ENCODE peak calls at places on chromosome 6, in seven cellular contexts. One of them, this sample, is unnamed.

GRCh38 chr6:2524090-2524489 is 226.6 kb downstream of the MYLK4 start:
- DNase-seq in body of pancreas: no peak
- DNase-seq in AG10803: no peak
- DNase-seq in neural progenitor cell: no peak
- DNase-seq in sigmoid colon: no peak
- DNase-seq in PC-9: no peak
- DNase-seq in GM12865: peak; percentile 21
- DNase-seq in this sample: no peak

GRCh38 chr6:119311514-119312142 is 37.9 kb downstream of the MAN1A1 start:
- DNase-seq in body of pancreas: no peak
- DNase-seq in AG10803: no peak
- DNase-seq in neural progenitor cell: peak; percentile 80
- DNase-seq in sigmoid colon: no peak
- DNase-seq in PC-9: no peak
- DNase-seq in GM12865: no peak
- DNase-seq in this sample: no peak

GRCh38 chr6:119481098-119481497 is 131.5 kb upstream of the MAN1A1 start:
- DNase-seq in body of pancreas: no peak
- DNase-seq in AG10803: no peak
- DNase-seq in neural progenitor cell: no peak
- DNase-seq in sigmoid colon: no peak
- DNase-seq in PC-9: no peak
- DNase-seq in GM12865: no peak
- DNase-seq in this sample: no peak

GRCh38 chr6:131636880-131637792 is at the start of gene ENPP3:
- DNase-seq in body of pancreas: no peak
- DNase-seq in AG10803: peak; percentile 11
- DNase-seq in neural progenitor cell: no peak
- DNase-seq in sigmoid colon: no peak
- DNase-seq in PC-9: no peak
- DNase-seq in GM12865: no peak
- DNase-seq in this sample: no peak

GRCh38 chr6:38509713-38510112 is 130.0 kb downstream of the BTBD9 start:
- DNase-seq in body of pancreas: no peak
- DNase-seq in AG10803: peak; percentile 72
- DNase-seq in neural progenitor cell: no peak
- DNase-seq in sigmoid colon: no peak
- DNase-seq in PC-9: peak; percentile 91
- DNase-seq in GM12865: no peak
- DNase-seq in this sample: no peak

GRCh38 chr6:104218132-104218531 is 641.6 kb downstream of the HACE1 start:
- DNase-seq in body of pancreas: no peak
- DNase-seq in AG10803: no peak
- DNase-seq in neural progenitor cell: no peak
- DNase-seq in sigmoid colon: no peak
- DNase-seq in PC-9: no peak
- DNase-seq in GM12865: no peak
- DNase-seq in this sample: no peak

GRCh38 chr6:35611235-35611634 is 77.5 kb downstream of the FKBP5 start:
- DNase-seq in body of pancreas: no peak
- DNase-seq in AG10803: peak; percentile 85
- DNase-seq in neural progenitor cell: no peak
- DNase-seq in sigmoid colon: no peak
- DNase-seq in PC-9: no peak
- DNase-seq in GM12865: peak; percentile 46
- DNase-seq in this sample: no peak

GRCh38 chr6:44176935-44177509 is 18.4 kb downstream of the CAPN11 start:
- DNase-seq in body of pancreas: no peak
- DNase-seq in AG10803: no peak
- DNase-seq in neural progenitor cell: no peak
- DNase-seq in sigmoid colon: no peak
- DNase-seq in PC-9: no peak
- DNase-seq in GM12865: peak; percentile 80
- DNase-seq in this sample: no peak

GRCh38 chr6:134888316-134888715 is 61.6 kb downstream of the ALDH8A1 start:
- DNase-seq in body of pancreas: no peak
- DNase-seq in AG10803: peak; percentile 65
- DNase-seq in neural progenitor cell: no peak
- DNase-seq in sigmoid colon: no peak
- DNase-seq in PC-9: no peak
- DNase-seq in GM12865: no peak
- DNase-seq in this sample: no peak

GRCh38 chr6:44670146-44670545 is 282.6 kb downstream of the CDC5L start:
- DNase-seq in body of pancreas: no peak
- DNase-seq in AG10803: no peak
- DNase-seq in neural progenitor cell: no peak
- DNase-seq in sigmoid colon: no peak
- DNase-seq in PC-9: no peak
- DNase-seq in GM12865: no peak
- DNase-seq in this sample: no peak

GRCh38 chr6:20875369-20875963 is 341.2 kb downstream of the CDKAL1 start:
- DNase-seq in body of pancreas: no peak
- DNase-seq in AG10803: peak; percentile 28
- DNase-seq in neural progenitor cell: peak; percentile 33
- DNase-seq in sigmoid colon: no peak
- DNase-seq in PC-9: no peak
- DNase-seq in GM12865: peak; percentile 26
- DNase-seq in this sample: no peak

GRCh38 chr6:142850653-142851434 is 94.1 kb downstream of the HIVEP2 start:
- DNase-seq in body of pancreas: no peak
- DNase-seq in AG10803: peak; percentile 60
- DNase-seq in neural progenitor cell: no peak
- DNase-seq in sigmoid colon: no peak
- DNase-seq in PC-9: no peak
- DNase-seq in GM12865: peak; percentile 88
- DNase-seq in this sample: no peak

GRCh38 chr6:74415056-74415455 is 719.1 kb downstream of the CD109 start:
- DNase-seq in body of pancreas: no peak
- DNase-seq in AG10803: peak; percentile 43
- DNase-seq in neural progenitor cell: no peak
- DNase-seq in sigmoid colon: no peak
- DNase-seq in PC-9: no peak
- DNase-seq in GM12865: no peak
- DNase-seq in this sample: no peak

GRCh38 chr6:153058291-153058690 is 55.8 kb upstream of the MTRF1L start:
- DNase-seq in body of pancreas: no peak
- DNase-seq in AG10803: no peak
- DNase-seq in neural progenitor cell: no peak
- DNase-seq in sigmoid colon: no peak
- DNase-seq in PC-9: no peak
- DNase-seq in GM12865: no peak
- DNase-seq in this sample: no peak

GRCh38 chr6:71902261-71902660 is 15.9 kb downstream of the RIMS1 start:
- DNase-seq in body of pancreas: no peak
- DNase-seq in AG10803: no peak
- DNase-seq in neural progenitor cell: no peak
- DNase-seq in sigmoid colon: no peak
- DNase-seq in PC-9: no peak
- DNase-seq in GM12865: peak; percentile 63
- DNase-seq in this sample: no peak

GRCh38 chr6:40923326-40923725 is 115.7 kb downstream of the UNC5CL start:
- DNase-seq in body of pancreas: no peak
- DNase-seq in AG10803: no peak
- DNase-seq in neural progenitor cell: peak; percentile 15
- DNase-seq in sigmoid colon: no peak
- DNase-seq in PC-9: no peak
- DNase-seq in GM12865: no peak
- DNase-seq in this sample: no peak

GRCh38 chr6:169292340-169293124 is 38.9 kb upstream of the THBS2 start:
- DNase-seq in body of pancreas: no peak
- DNase-seq in AG10803: peak; percentile 95
- DNase-seq in neural progenitor cell: no peak
- DNase-seq in sigmoid colon: peak; percentile 84
- DNase-seq in PC-9: no peak
- DNase-seq in GM12865: no peak
- DNase-seq in this sample: peak; percentile 72

GRCh38 chr6:142945446-142946180 is 637 bp upstream of the HIVEP2 start:
- DNase-seq in body of pancreas: peak; percentile 73
- DNase-seq in AG10803: no peak
- DNase-seq in neural progenitor cell: peak; percentile 65
- DNase-seq in sigmoid colon: no peak
- DNase-seq in PC-9: no peak
- DNase-seq in GM12865: peak; percentile 70
- DNase-seq in this sample: peak; percentile 72

GRCh38 chr6:45436544-45437440 is 59.1 kb upstream of the SUPT3H start:
- DNase-seq in body of pancreas: no peak
- DNase-seq in AG10803: peak; percentile 67
- DNase-seq in neural progenitor cell: no peak
- DNase-seq in sigmoid colon: no peak
- DNase-seq in PC-9: no peak
- DNase-seq in GM12865: peak; percentile 14
- DNase-seq in this sample: no peak

GRCh38 chr6:1624071-1624847 is 14.5 kb downstream of the FOXC1 start:
- DNase-seq in body of pancreas: no peak
- DNase-seq in AG10803: no peak
- DNase-seq in neural progenitor cell: peak; percentile 71
- DNase-seq in sigmoid colon: peak; percentile 63
- DNase-seq in PC-9: no peak
- DNase-seq in GM12865: peak; percentile 59
- DNase-seq in this sample: no peak

GRCh38 chr6:127561660-127562059 is 15.3 kb upstream of the C6orf58 start:
- DNase-seq in body of pancreas: no peak
- DNase-seq in AG10803: no peak
- DNase-seq in neural progenitor cell: no peak
- DNase-seq in sigmoid colon: no peak
- DNase-seq in PC-9: peak; percentile 61
- DNase-seq in GM12865: no peak
- DNase-seq in this sample: no peak

GRCh38 chr6:85191656-85192055 is 258.2 kb upstream of the NT5E start:
- DNase-seq in body of pancreas: no peak
- DNase-seq in AG10803: peak; percentile 84
- DNase-seq in neural progenitor cell: no peak
- DNase-seq in sigmoid colon: no peak
- DNase-seq in PC-9: no peak
- DNase-seq in GM12865: no peak
- DNase-seq in this sample: no peak

GRCh38 chr6:67916389-67916788 is 718.7 kb upstream of the ADGRB3 start:
- DNase-seq in body of pancreas: no peak
- DNase-seq in AG10803: peak; percentile 58
- DNase-seq in neural progenitor cell: no peak
- DNase-seq in sigmoid colon: no peak
- DNase-seq in PC-9: no peak
- DNase-seq in GM12865: no peak
- DNase-seq in this sample: no peak

GRCh38 chr6:163415176-163415619 is 680 bp downstream of the QKI start:
- DNase-seq in body of pancreas: peak; percentile 34
- DNase-seq in AG10803: no peak
- DNase-seq in neural progenitor cell: no peak
- DNase-seq in sigmoid colon: peak; percentile 66
- DNase-seq in PC-9: no peak
- DNase-seq in GM12865: peak; percentile 48
- DNase-seq in this sample: no peak

GRCh38 chr6:143955971-143956370 is 52.1 kb downstream of the PLAGL1 start:
- DNase-seq in body of pancreas: no peak
- DNase-seq in AG10803: no peak
- DNase-seq in neural progenitor cell: no peak
- DNase-seq in sigmoid colon: no peak
- DNase-seq in PC-9: no peak
- DNase-seq in GM12865: no peak
- DNase-seq in this sample: no peak

GRCh38 chr6:163188746-163189145 is 225.8 kb upstream of the QKI start:
- DNase-seq in body of pancreas: no peak
- DNase-seq in AG10803: no peak
- DNase-seq in neural progenitor cell: no peak
- DNase-seq in sigmoid colon: no peak
- DNase-seq in PC-9: no peak
- DNase-seq in GM12865: no peak
- DNase-seq in this sample: no peak

GRCh38 chr6:139539852-139540251 is 165.4 kb upstream of the CITED2 start:
- DNase-seq in body of pancreas: peak; percentile 73
- DNase-seq in AG10803: peak; percentile 97
- DNase-seq in neural progenitor cell: no peak
- DNase-seq in sigmoid colon: peak; percentile 82
- DNase-seq in PC-9: peak; percentile 74
- DNase-seq in GM12865: no peak
- DNase-seq in this sample: peak; percentile 83

GRCh38 chr6:109347779-109348178 is 34.5 kb downstream of the CD164 start:
- DNase-seq in body of pancreas: no peak
- DNase-seq in AG10803: no peak
- DNase-seq in neural progenitor cell: no peak
- DNase-seq in sigmoid colon: no peak
- DNase-seq in PC-9: no peak
- DNase-seq in GM12865: no peak
- DNase-seq in this sample: no peak

GRCh38 chr6:35213824-35214756 is at the start of gene SCUBE3:
- DNase-seq in body of pancreas: no peak
- DNase-seq in AG10803: peak; percentile 28
- DNase-seq in neural progenitor cell: peak; percentile 93
- DNase-seq in sigmoid colon: no peak
- DNase-seq in PC-9: no peak
- DNase-seq in GM12865: peak; percentile 20
- DNase-seq in this sample: no peak

DNA sequence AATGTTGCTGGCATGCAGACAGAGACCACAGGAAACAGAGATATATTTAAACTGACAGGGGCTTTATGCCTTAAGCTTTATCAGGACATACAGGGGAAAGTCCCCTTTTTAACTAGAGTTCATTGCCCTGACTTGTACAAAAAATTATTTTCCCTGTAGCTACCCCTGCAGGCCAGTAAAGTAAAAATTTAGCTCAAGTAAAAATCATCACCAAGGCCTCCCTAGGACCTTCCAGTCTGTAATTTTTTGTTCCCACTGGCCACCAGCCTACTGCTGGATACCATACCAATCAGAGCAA is 711.9 kb upstream of the NRSN1 start:
- DNase-seq in body of pancreas: no peak
- DNase-seq in AG10803: peak; percentile 38
- DNase-seq in neural progenitor cell: no peak
- DNase-seq in sigmoid colon: no peak
- DNase-seq in PC-9: no peak
- DNase-seq in GM12865: peak; percentile 79
- DNase-seq in this sample: no peak
- TF ChIP-seq CTCF in body of pancreas: no peak
- TF ChIP-seq CTCF in AG10803: peak; percentile 42
- TF ChIP-seq CTCF in neural progenitor cell: no peak
- TF ChIP-seq CTCF in sigmoid colon: no peak
- TF ChIP-seq CTCF in PC-9: peak; percentile 40
- TF ChIP-seq CTCF in GM12865: peak; percentile 41
- TF ChIP-seq CTCF in this sample: peak; percentile 45

GRCh38 chr6:24283043-24283985 is 74.5 kb downstream of the DCDC2 start:
- DNase-seq in body of pancreas: peak; percentile 76
- DNase-seq in AG10803: peak; percentile 57
- DNase-seq in neural progenitor cell: peak; percentile 89
- DNase-seq in sigmoid colon: peak; percentile 81
- DNase-seq in PC-9: peak; percentile 71
- DNase-seq in GM12865: peak; percentile 81
- DNase-seq in this sample: no peak
- H3K4me3 ChIP-seq in body of pancreas: no peak overlapping the region
- H3K4me3 ChIP-seq in AG10803: no peak overlapping the region
- H3K4me3 ChIP-seq in neural progenitor cell: peak overlapping the region; percentile 42
- H3K4me3 ChIP-seq in sigmoid colon: no peak overlapping the region
- H3K4me3 ChIP-seq in PC-9: peak overlapping the region; percentile 6
- H3K4me3 ChIP-seq in GM12865: no peak overlapping the region
- H3K4me3 ChIP-seq in this sample: no peak overlapping the region

GRCh38 chr6:30515106-30515505 is 25.8 kb downstream of the HLA-E start:
- DNase-seq in body of pancreas: no peak
- DNase-seq in AG10803: no peak
- DNase-seq in neural progenitor cell: peak; percentile 33
- DNase-seq in sigmoid colon: no peak
- DNase-seq in PC-9: no peak
- DNase-seq in GM12865: no peak
- DNase-seq in this sample: no peak
- TF ChIP-seq CTCF in body of pancreas: no peak
- TF ChIP-seq CTCF in AG10803: no peak
- TF ChIP-seq CTCF in neural progenitor cell: no peak
- TF ChIP-seq CTCF in sigmoid colon: no peak
- TF ChIP-seq CTCF in PC-9: no peak
- TF ChIP-seq CTCF in GM12865: no peak
- TF ChIP-seq CTCF in this sample: no peak

GRCh38 chr6:7146079-7146828 is 38.5 kb downstream of the RREB1 start:
- DNase-seq in body of pancreas: peak; percentile 59
- DNase-seq in AG10803: peak; percentile 61
- DNase-seq in neural progenitor cell: no peak
- DNase-seq in sigmoid colon: peak; percentile 85
- DNase-seq in PC-9: peak; percentile 39
- DNase-seq in GM12865: peak; percentile 74
- DNase-seq in this sample: no peak
- H3K4me3 ChIP-seq in body of pancreas: no peak overlapping the region
- H3K4me3 ChIP-seq in AG10803: peak overlapping the region; percentile 21
- H3K4me3 ChIP-seq in neural progenitor cell: no peak overlapping the region
- H3K4me3 ChIP-seq in sigmoid colon: no peak overlapping the region
- H3K4me3 ChIP-seq in PC-9: peak overlapping the region; percentile 66
- H3K4me3 ChIP-seq in GM12865: peak overlapping the region; percentile 45
- H3K4me3 ChIP-seq in this sample: peak overlapping the region; percentile 5